ENCODE peak calls at places on chromosomes 5 and 9, in six cellular contexts. C is IMR-90, F is H9, R is H1, K is mesenchymal stem cell, W is neuronal stem cell. S is an unnamed sample.
A peak's percentile ranks its signal among the peaks of the same experiment; 100 is the strongest.

GRCh38 chr5:132385321-132386105 is 16.0 kb downstream of the SLC22A5 start:
- DNase-seq in C (peak; percentile 62), F (no peak), R (peak; percentile 59), K (peak; percentile 79), W (no peak), S (peak; percentile 47)

GRCh38 chr9:120324461-120324860 is 255.5 kb downstream of the CDK5RAP2 start:
- DNase-seq in C (no peak), F (no peak), R (no peak), K (no peak), W (no peak), S (no peak)

GRCh38 chr5:13606051-13606450 is 338.4 kb downstream of the DNAH5 start:
- DNase-seq in C (peak; percentile 42), F (no peak), R (no peak), K (no peak), W (no peak), S (no peak)

GRCh38 chr5:2133936-2134335 is 251.2 kb upstream of the IRX4 start:
- DNase-seq in C (no peak), F (peak; percentile 10), R (no peak), K (no peak), W (no peak), S (no peak)

GRCh38 chr9:136011376-136011702 is 50.2 kb upstream of the UBAC1 start:
- DNase-seq in C (no peak), F (no peak), R (no peak), K (no peak), W (no peak), S (no peak)

GRCh38 chr5:171192111-171192510 is 116.9 kb upstream of the TLX3 start:
- DNase-seq in C (no peak), F (no peak), R (no peak), K (no peak), W (no peak), S (no peak)

GRCh38 chr9:35669331-35670145 is 4.2 kb upstream of the CA9 start:
- DNase-seq in C (peak; percentile 76), F (no peak), R (no peak), K (peak; percentile 58), W (no peak), S (no peak)

GRCh38 chr9:108743426-108743825 is 112.4 kb downstream of the ACTL7B start:
- DNase-seq in C (no peak), F (no peak), R (no peak), K (no peak), W (no peak), S (no peak)

GRCh38 chr5:151243564-151243963 is 9.4 kb upstream of the GM2A start:
- DNase-seq in C (no peak), F (no peak), R (no peak), K (no peak), W (no peak), S (no peak)

GRCh38 chr5:67364381-67364970 is 167.9 kb upstream of the CD180 start:
- DNase-seq in C (no peak), F (no peak), R (no peak), K (no peak), W (no peak), S (no peak)

GRCh38 chr9:125189011-125189360 is 617 bp downstream of the PPP6C start:
- DNase-seq in C (no peak), F (peak; percentile 32), R (no peak), K (peak; percentile 48), W (peak; percentile 1), S (no peak)

GRCh38 chr5:54669285-54669684 is 151.7 kb downstream of the SNX18 start:
- DNase-seq in C (peak; percentile 84), F (no peak), R (no peak), K (peak; percentile 36), W (no peak), S (no peak)

GRCh38 chr5:72248352-72249032 is 71.5 kb downstream of the MRPS27 start:
- DNase-seq in C (peak; percentile 88), F (no peak), R (no peak), K (peak; percentile 86), W (no peak), S (peak; percentile 61)

GRCh38 chr9:3873818-3874217 is 348.0 kb upstream of the RFX3 start:
- DNase-seq in C (peak; percentile 16), F (no peak), R (no peak), K (no peak), W (no peak), S (peak; percentile 53)

GRCh38 chr5:134018154-134018985 is 13.6 kb upstream of the VDAC1 start:
- DNase-seq in C (peak; percentile 22), F (no peak), R (no peak), K (no peak), W (no peak), S (no peak)

GRCh38 chr9:93008457-93008856 is 50.0 kb upstream of the SUSD3 start:
- DNase-seq in C (no peak), F (no peak), R (peak; percentile 23), K (no peak), W (no peak), S (no peak)

GRCh38 chr9:28688172-28688571 is 1114.9 kb upstream of the C9orf72 start:
- DNase-seq in C (no peak), F (no peak), R (no peak), K (no peak), W (no peak), S (peak; percentile 80)

GRCh38 chr5:67283275-67283987 is 86.8 kb upstream of the CD180 start:
- DNase-seq in C (no peak), F (no peak), R (no peak), K (no peak), W (no peak), S (no peak)

GRCh38 chr5:62689599-62690368 is 111.2 kb downstream of the LRRC70 start:
- DNase-seq in C (no peak), F (no peak), R (no peak), K (peak; percentile 1), W (no peak), S (no peak)

GRCh38 chr5:71924325-71924724 is 182.9 kb upstream of the MAP1B start:
- DNase-seq in C (peak; percentile 20), F (no peak), R (no peak), K (peak; percentile 15), W (no peak), S (no peak)

GRCh38 chr5:17440766-17441165 is 57.3 kb upstream of the TAF11L2 start:
- DNase-seq in C (no peak), F (no peak), R (no peak), K (no peak), W (no peak), S (no peak)

GRCh38 chr9:124306098-124306735 is 48.5 kb downstream of the NEK6 start:
- DNase-seq in C (peak; percentile 96), F (no peak), R (no peak), K (peak; percentile 96), W (no peak), S (peak; percentile 62)

GRCh38 chr5:36356915-36357314 is 55.2 kb upstream of the RANBP3L start:
- DNase-seq in C (no peak), F (no peak), R (no peak), K (no peak), W (no peak), S (no peak)
- H2BK15ac ChIP-seq in C (no peak overlapping the region), F (no peak overlapping the region), R (no peak overlapping the region), K (no peak overlapping the region), W (no peak overlapping the region), S (no peak overlapping the region)

GRCh38 chr5:38800515-38800914 is 45.3 kb upstream of the OSMR start:
- DNase-seq in C (no peak), F (no peak), R (no peak), K (peak; percentile 89), W (no peak), S (no peak)

GRCh38 chr5:38796000-38796738 is 49.6 kb upstream of the OSMR start:
- DNase-seq in C (peak; percentile 69), F (no peak), R (no peak), K (peak; percentile 38), W (no peak), S (no peak)

GRCh38 chr5:38796739-38797108 is 49.1 kb upstream of the OSMR start:
- DNase-seq in C (no peak), F (no peak), R (no peak), K (no peak), W (no peak), S (no peak)

GRCh38 chr5:38800044-38800443 is 45.8 kb upstream of the OSMR start:
- DNase-seq in C (no peak), F (no peak), R (no peak), K (no peak), W (no peak), S (no peak)

DNA sequence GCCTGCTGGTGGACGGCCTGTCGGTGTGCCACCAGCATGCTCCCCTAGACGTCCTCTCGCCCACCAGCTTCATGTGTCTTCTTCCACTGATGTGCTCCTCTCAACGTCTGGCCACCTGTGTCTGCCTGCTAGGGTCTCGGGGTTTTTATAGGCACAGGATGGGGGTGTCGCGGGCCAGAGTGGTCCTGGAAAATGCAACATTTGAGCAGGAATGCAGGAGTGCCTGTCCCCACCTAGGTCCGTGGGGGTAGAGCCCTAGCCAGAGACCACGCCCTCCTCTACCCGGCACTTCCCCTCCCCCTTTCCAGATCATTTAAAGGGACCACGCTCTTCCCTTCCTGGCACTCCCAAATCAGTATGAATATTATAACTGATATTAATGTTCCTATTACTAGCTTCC is 48.0 kb upstream of the OSMR start:
- DNase-seq in C (no peak), F (no peak), R (no peak), K (no peak), W (no peak), S (no peak)
- H2BK15ac ChIP-seq in C (no peak overlapping the region), F (no peak overlapping the region), R (no peak overlapping the region), K (peak overlapping the region; percentile 60), W (no peak overlapping the region), S (no peak overlapping the region)

GRCh38 chr5:156223547-156223946 is 103.4 kb upstream of the SGCD start:
- DNase-seq in C (no peak), F (no peak), R (no peak), K (no peak), W (no peak), S (no peak)
- H2BK15ac ChIP-seq in C (no peak overlapping the region), F (no peak overlapping the region), R (no peak overlapping the region), K (no peak overlapping the region), W (no peak overlapping the region), S (no peak overlapping the region)

GRCh38 chr5:79536193-79536906 is 22.4 kb upstream of the HOMER1 start:
- DNase-seq in C (no peak), F (no peak), R (no peak), K (no peak), W (no peak), S (no peak)

GRCh38 chr5:79540939-79541338 is 27.0 kb upstream of the HOMER1 start:
- DNase-seq in C (no peak), F (no peak), R (no peak), K (no peak), W (no peak), S (no peak)

GRCh38 chr5:79535477-79536192 is 21.7 kb upstream of the HOMER1 start:
- DNase-seq in C (peak; percentile 5), F (no peak), R (no peak), K (peak; percentile 14), W (no peak), S (no peak)
- H2BK15ac ChIP-seq in C (no peak overlapping the region), F (no peak overlapping the region), R (no peak overlapping the region), K (no peak overlapping the region), W (no peak overlapping the region), S (no peak overlapping the region)

GRCh38 chr9:1708215-1708614 is 306.9 kb upstream of the SMARCA2 start:
- DNase-seq in C (no peak), F (no peak), R (no peak), K (no peak), W (no peak), S (no peak)

GRCh38 chr9:1712861-1713260 is 302.3 kb upstream of the SMARCA2 start:
- DNase-seq in C (no peak), F (no peak), R (no peak), K (no peak), W (no peak), S (no peak)

GRCh38 chr9:1707291-1707690 is 307.9 kb upstream of the SMARCA2 start:
- DNase-seq in C (no peak), F (no peak), R (no peak), K (no peak), W (no peak), S (no peak)

GRCh38 chr9:1709347-1709746 is 305.8 kb upstream of the SMARCA2 start:
- DNase-seq in C (no peak), F (no peak), R (no peak), K (no peak), W (no peak), S (peak; percentile 28)
- H2BK15ac ChIP-seq in C (no peak overlapping the region), F (no peak overlapping the region), R (no peak overlapping the region), K (no peak overlapping the region), W (no peak overlapping the region), S (no peak overlapping the region)

S was measured in mesendoderm.